ENCODE peak calls at places on chromosomes 2 and 18, in six cellular contexts. One of them, this sample, is unnamed.

GRCh38 chr2:145016711-145017110 is 496.8 kb upstream of the ZEB2 start:
- DNase-seq in A549: no peak
- DNase-seq in psoas muscle: no peak
- DNase-seq in CD8-positive, alpha-beta T cell: no peak
- DNase-seq in neuronal stem cell: no peak
- DNase-seq in breast epithelium: no peak
- DNase-seq in this sample: no peak

GRCh38 chr2:129248183-129248582 is 731.3 kb upstream of the RAB6C start:
- DNase-seq in A549: no peak
- DNase-seq in psoas muscle: no peak
- DNase-seq in CD8-positive, alpha-beta T cell: no peak
- DNase-seq in neuronal stem cell: no peak
- DNase-seq in breast epithelium: no peak
- DNase-seq in this sample: no peak

GRCh38 chr2:211351998-211352397 is 795.6 kb downstream of the CPS1 start:
- DNase-seq in A549: no peak
- DNase-seq in psoas muscle: no peak
- DNase-seq in CD8-positive, alpha-beta T cell: no peak
- DNase-seq in neuronal stem cell: no peak
- DNase-seq in breast epithelium: no peak
- DNase-seq in this sample: no peak

GRCh38 chr2:77807531-77808215 is 285.5 kb upstream of the LRRTM4 start:
- DNase-seq in A549: no peak
- DNase-seq in psoas muscle: no peak
- DNase-seq in CD8-positive, alpha-beta T cell: no peak
- DNase-seq in neuronal stem cell: no peak
- DNase-seq in breast epithelium: no peak
- DNase-seq in this sample: no peak

GRCh38 chr2:232580648-232580981 is 30.1 kb downstream of the EIF4E2 start:
- DNase-seq in A549: no peak
- DNase-seq in psoas muscle: no peak
- DNase-seq in CD8-positive, alpha-beta T cell: no peak
- DNase-seq in neuronal stem cell: no peak
- DNase-seq in breast epithelium: no peak
- DNase-seq in this sample: no peak

GRCh38 chr2:97715951-97716694 is 2.7 kb downstream of the ZAP70 start:
- DNase-seq in A549: no peak
- DNase-seq in psoas muscle: peak; percentile 25
- DNase-seq in CD8-positive, alpha-beta T cell: no peak
- DNase-seq in neuronal stem cell: no peak
- DNase-seq in breast epithelium: no peak
- DNase-seq in this sample: no peak

GRCh38 chr2:109457811-109458210 is 156.0 kb downstream of the SEPTIN10 start:
- DNase-seq in A549: no peak
- DNase-seq in psoas muscle: no peak
- DNase-seq in CD8-positive, alpha-beta T cell: no peak
- DNase-seq in neuronal stem cell: no peak
- DNase-seq in breast epithelium: no peak
- DNase-seq in this sample: no peak

GRCh38 chr2:12555012-12555645 is 161.6 kb upstream of the TRIB2 start:
- DNase-seq in A549: no peak
- DNase-seq in psoas muscle: no peak
- DNase-seq in CD8-positive, alpha-beta T cell: no peak
- DNase-seq in neuronal stem cell: no peak
- DNase-seq in breast epithelium: no peak
- DNase-seq in this sample: no peak

GRCh38 chr2:39737661-39738060 is 41.4 kb downstream of the THUMPD2 start:
- DNase-seq in A549: no peak
- DNase-seq in psoas muscle: no peak
- DNase-seq in CD8-positive, alpha-beta T cell: no peak
- DNase-seq in neuronal stem cell: no peak
- DNase-seq in breast epithelium: no peak
- DNase-seq in this sample: no peak

GRCh38 chr2:134668821-134669220 is 50.0 kb downstream of the TMEM163 start:
- DNase-seq in A549: no peak
- DNase-seq in psoas muscle: no peak
- DNase-seq in CD8-positive, alpha-beta T cell: peak; percentile 59
- DNase-seq in neuronal stem cell: no peak
- DNase-seq in breast epithelium: no peak
- DNase-seq in this sample: peak; percentile 68

GRCh38 chr2:171864357-171864985 is 29.6 kb downstream of the SLC25A12 start:
- DNase-seq in A549: no peak
- DNase-seq in psoas muscle: no peak
- DNase-seq in CD8-positive, alpha-beta T cell: no peak
- DNase-seq in neuronal stem cell: no peak
- DNase-seq in breast epithelium: no peak
- DNase-seq in this sample: no peak

GRCh38 chr2:9832586-9832985 is 10.7 kb upstream of the TAF1B start:
- DNase-seq in A549: no peak
- DNase-seq in psoas muscle: no peak
- DNase-seq in CD8-positive, alpha-beta T cell: no peak
- DNase-seq in neuronal stem cell: no peak
- DNase-seq in breast epithelium: no peak
- DNase-seq in this sample: no peak

GRCh38 chr2:223619486-223620129 is 17.4 kb upstream of the SCG2 start:
- DNase-seq in A549: no peak
- DNase-seq in psoas muscle: no peak
- DNase-seq in CD8-positive, alpha-beta T cell: no peak
- DNase-seq in neuronal stem cell: no peak
- DNase-seq in breast epithelium: no peak
- DNase-seq in this sample: no peak

GRCh38 chr2:96264656-96265348 is 995 bp downstream of the TMEM127 start:
- DNase-seq in A549: peak; percentile 35
- DNase-seq in psoas muscle: peak; percentile 69
- DNase-seq in CD8-positive, alpha-beta T cell: no peak
- DNase-seq in neuronal stem cell: no peak
- DNase-seq in breast epithelium: no peak
- DNase-seq in this sample: no peak

GRCh38 chr2:23761638-23762037 is 165.3 kb downstream of the ATAD2B start:
- DNase-seq in A549: no peak
- DNase-seq in psoas muscle: no peak
- DNase-seq in CD8-positive, alpha-beta T cell: no peak
- DNase-seq in neuronal stem cell: no peak
- DNase-seq in breast epithelium: no peak
- DNase-seq in this sample: no peak

GRCh38 chr2:152443771-152444170 is 108.8 kb downstream of the FMNL2 start:
- DNase-seq in A549: no peak
- DNase-seq in psoas muscle: no peak
- DNase-seq in CD8-positive, alpha-beta T cell: no peak
- DNase-seq in neuronal stem cell: no peak
- DNase-seq in breast epithelium: no peak
- DNase-seq in this sample: no peak

GRCh38 chr2:227205701-227206100 is 41.3 kb downstream of the COL4A3 start:
- DNase-seq in A549: no peak
- DNase-seq in psoas muscle: no peak
- DNase-seq in CD8-positive, alpha-beta T cell: no peak
- DNase-seq in neuronal stem cell: no peak
- DNase-seq in breast epithelium: no peak
- DNase-seq in this sample: no peak

GRCh38 chr2:196887431-196887830 is 39.1 kb downstream of the PGAP1 start:
- DNase-seq in A549: no peak
- DNase-seq in psoas muscle: no peak
- DNase-seq in CD8-positive, alpha-beta T cell: no peak
- DNase-seq in neuronal stem cell: no peak
- DNase-seq in breast epithelium: no peak
- DNase-seq in this sample: no peak

GRCh38 chr2:238381341-238382130 is 45.2 kb upstream of the ASB1 start:
- DNase-seq in A549: no peak
- DNase-seq in psoas muscle: no peak
- DNase-seq in CD8-positive, alpha-beta T cell: no peak
- DNase-seq in neuronal stem cell: no peak
- DNase-seq in breast epithelium: no peak
- DNase-seq in this sample: no peak

GRCh38 chr2:58798787-58799186 is 557.7 kb upstream of the FANCL start:
- DNase-seq in A549: no peak
- DNase-seq in psoas muscle: no peak
- DNase-seq in CD8-positive, alpha-beta T cell: no peak
- DNase-seq in neuronal stem cell: no peak
- DNase-seq in breast epithelium: no peak
- DNase-seq in this sample: no peak

GRCh38 chr2:217107480-217107879 is 247.6 kb upstream of the TNP1 start:
- DNase-seq in A549: no peak
- DNase-seq in psoas muscle: no peak
- DNase-seq in CD8-positive, alpha-beta T cell: no peak
- DNase-seq in neuronal stem cell: no peak
- DNase-seq in breast epithelium: no peak
- DNase-seq in this sample: no peak

GRCh38 chr2:14905571-14905970 is 273.1 kb downstream of the LRATD1 start:
- DNase-seq in A549: no peak
- DNase-seq in psoas muscle: no peak
- DNase-seq in CD8-positive, alpha-beta T cell: no peak
- DNase-seq in neuronal stem cell: no peak
- DNase-seq in breast epithelium: no peak
- DNase-seq in this sample: no peak

GRCh38 chr2:48620604-48621003 is 2.9 kb downstream of the GTF2A1L start:
- DNase-seq in A549: no peak
- DNase-seq in psoas muscle: no peak
- DNase-seq in CD8-positive, alpha-beta T cell: no peak
- DNase-seq in neuronal stem cell: no peak
- DNase-seq in breast epithelium: no peak
- DNase-seq in this sample: no peak

GRCh38 chr2:119246884-119247843 is 23.5 kb downstream of the STEAP3 start:
- DNase-seq in A549: no peak
- DNase-seq in psoas muscle: no peak
- DNase-seq in CD8-positive, alpha-beta T cell: no peak
- DNase-seq in neuronal stem cell: no peak
- DNase-seq in breast epithelium: no peak
- DNase-seq in this sample: no peak

GRCh38 chr18:31977270-31977872 is 34.4 kb upstream of the TRAPPC8 start:
- DNase-seq in A549: peak; percentile 10
- DNase-seq in psoas muscle: no peak
- DNase-seq in CD8-positive, alpha-beta T cell: no peak
- DNase-seq in neuronal stem cell: peak; percentile 5
- DNase-seq in breast epithelium: no peak
- DNase-seq in this sample: peak; percentile 21

GRCh38 chr2:55460562-55460961 is 40.9 kb upstream of the CCDC88A start:
- DNase-seq in A549: no peak
- DNase-seq in psoas muscle: no peak
- DNase-seq in CD8-positive, alpha-beta T cell: no peak
- DNase-seq in neuronal stem cell: no peak
- DNase-seq in breast epithelium: no peak
- DNase-seq in this sample: no peak

GRCh38 chr18:46433121-46433826 is 223.7 kb downstream of the LOXHD1 start:
- DNase-seq in A549: no peak
- DNase-seq in psoas muscle: no peak
- DNase-seq in CD8-positive, alpha-beta T cell: no peak
- DNase-seq in neuronal stem cell: no peak
- DNase-seq in breast epithelium: no peak
- DNase-seq in this sample: no peak

GRCh38 chr2:48107326-48107925 is 201.1 kb upstream of the FBXO11 start:
- DNase-seq in A549: peak; percentile 67
- DNase-seq in psoas muscle: no peak
- DNase-seq in CD8-positive, alpha-beta T cell: no peak
- DNase-seq in neuronal stem cell: no peak
- DNase-seq in breast epithelium: no peak
- DNase-seq in this sample: no peak

GRCh38 chr2:118250463-118250862 is 162.2 kb downstream of the INSIG2 start:
- DNase-seq in A549: no peak
- DNase-seq in psoas muscle: no peak
- DNase-seq in CD8-positive, alpha-beta T cell: no peak
- DNase-seq in neuronal stem cell: no peak
- DNase-seq in breast epithelium: no peak
- DNase-seq in this sample: no peak

GRCh38 chr2:2919026-2919425 is 458.6 kb downstream of the EIPR1 start:
- DNase-seq in A549: no peak
- DNase-seq in psoas muscle: no peak
- DNase-seq in CD8-positive, alpha-beta T cell: no peak
- DNase-seq in neuronal stem cell: no peak
- DNase-seq in breast epithelium: no peak
- DNase-seq in this sample: no peak

GRCh38 chr2:54904836-54905235 is 145.4 kb downstream of the RTN4 start:
- DNase-seq in A549: no peak
- DNase-seq in psoas muscle: no peak
- DNase-seq in CD8-positive, alpha-beta T cell: no peak
- DNase-seq in neuronal stem cell: no peak
- DNase-seq in breast epithelium: no peak
- DNase-seq in this sample: no peak

GRCh38 chr2:5019324-5019723 is 672.9 kb upstream of the SOX11 start:
- DNase-seq in A549: no peak
- DNase-seq in psoas muscle: no peak
- DNase-seq in CD8-positive, alpha-beta T cell: no peak
- DNase-seq in neuronal stem cell: no peak
- DNase-seq in breast epithelium: no peak
- DNase-seq in this sample: no peak
- H3K9me3 ChIP-seq in A549: peaks cover 28% of the 10 kb centered on the region
- H3K9me3 ChIP-seq in psoas muscle: no peaks in the 10 kb centered on the region
- H3K9me3 ChIP-seq in CD8-positive, alpha-beta T cell: no peaks in the 10 kb centered on the region
- H3K9me3 ChIP-seq in neuronal stem cell: peaks cover 4% of the 10 kb centered on the region
- H3K9me3 ChIP-seq in breast epithelium: peaks cover 4% of the 10 kb centered on the region
- H3K9me3 ChIP-seq in this sample: no peaks in the 10 kb centered on the region

GRCh38 chr2:75998451-75998850 is 287.7 kb upstream of the GCFC2 start:
- DNase-seq in A549: no peak
- DNase-seq in psoas muscle: no peak
- DNase-seq in CD8-positive, alpha-beta T cell: no peak
- DNase-seq in neuronal stem cell: no peak
- DNase-seq in breast epithelium: no peak
- DNase-seq in this sample: no peak

GRCh38 chr2:75994759-75995158 is 284.0 kb upstream of the GCFC2 start:
- DNase-seq in A549: no peak
- DNase-seq in psoas muscle: no peak
- DNase-seq in CD8-positive, alpha-beta T cell: no peak
- DNase-seq in neuronal stem cell: no peak
- DNase-seq in breast epithelium: no peak
- DNase-seq in this sample: no peak
- H3K9me3 ChIP-seq in A549: peaks cover 13% of the 10 kb centered on the region
- H3K9me3 ChIP-seq in psoas muscle: peaks cover 21% of the 10 kb centered on the region
- H3K9me3 ChIP-seq in CD8-positive, alpha-beta T cell: no peaks in the 10 kb centered on the region
- H3K9me3 ChIP-seq in neuronal stem cell: peaks cover 19% of the 10 kb centered on the region
- H3K9me3 ChIP-seq in breast epithelium: peaks cover 29% of the 10 kb centered on the region
- H3K9me3 ChIP-seq in this sample: peaks cover 4% of the 10 kb centered on the region

DNA sequence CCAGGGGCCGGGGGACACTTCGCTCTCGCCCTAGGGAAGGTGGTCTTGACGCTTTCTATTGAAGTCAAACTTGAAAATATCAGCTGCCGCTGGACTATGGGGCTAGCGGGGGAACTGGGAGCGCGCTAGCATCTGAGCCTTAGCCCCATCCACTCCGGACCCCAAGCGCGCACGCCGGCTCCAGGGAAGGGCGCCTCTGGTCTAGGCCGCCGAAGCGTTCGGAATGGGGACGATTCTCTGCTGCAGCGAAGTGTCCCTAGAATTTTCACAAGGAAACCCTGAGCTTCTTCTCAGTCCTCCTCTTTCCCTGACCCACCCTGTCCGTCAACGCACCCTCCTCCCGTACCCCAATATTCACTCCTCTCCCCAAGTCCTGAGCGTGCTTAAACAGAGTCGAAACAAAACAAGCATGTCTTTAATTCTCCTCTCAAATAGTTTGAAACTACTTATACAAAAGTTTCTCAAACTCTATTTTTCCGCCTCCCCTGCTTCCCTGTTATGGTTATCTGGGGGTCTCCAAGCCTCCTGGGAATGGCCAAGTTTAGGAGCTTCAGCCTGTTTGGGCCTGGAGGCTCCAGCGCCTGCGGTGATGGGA is 5.0 kb downstream of the RAX start:
- DNase-seq in A549: no peak
- DNase-seq in psoas muscle: no peak
- DNase-seq in CD8-positive, alpha-beta T cell: no peak
- DNase-seq in neuronal stem cell: no peak
- DNase-seq in breast epithelium: no peak
- DNase-seq in this sample: no peak
- H3K9me3 ChIP-seq in A549: no peaks in the 10 kb centered on the region
- H3K9me3 ChIP-seq in psoas muscle: no peaks in the 10 kb centered on the region
- H3K9me3 ChIP-seq in CD8-positive, alpha-beta T cell: no peaks in the 10 kb centered on the region
- H3K9me3 ChIP-seq in neuronal stem cell: peaks cover 9% of the 10 kb centered on the region
- H3K9me3 ChIP-seq in breast epithelium: no peaks in the 10 kb centered on the region
- H3K9me3 ChIP-seq in this sample: no peaks in the 10 kb centered on the region

GRCh38 chr2:123762221-123762620 is 262.9 kb upstream of the CNTNAP5 start:
- DNase-seq in A549: no peak
- DNase-seq in psoas muscle: no peak
- DNase-seq in CD8-positive, alpha-beta T cell: no peak
- DNase-seq in neuronal stem cell: no peak
- DNase-seq in breast epithelium: no peak
- DNase-seq in this sample: no peak
- H3K9me3 ChIP-seq in A549: peaks cover 4% of the 10 kb centered on the region
- H3K9me3 ChIP-seq in psoas muscle: peaks cover 15% of the 10 kb centered on the region
- H3K9me3 ChIP-seq in CD8-positive, alpha-beta T cell: no peaks in the 10 kb centered on the region
- H3K9me3 ChIP-seq in neuronal stem cell: no peaks in the 10 kb centered on the region
- H3K9me3 ChIP-seq in breast epithelium: peaks cover 11% of the 10 kb centered on the region
- H3K9me3 ChIP-seq in this sample: peaks cover 4% of the 10 kb centered on the region

This sample was measured in T-helper 17 cell.